ENCODE peak calls at places on chromosomes 7 and 10, in four cellular contexts. M, F, B and X are unnamed samples. For H3K4me1, the result is how much of the 10 kb centered on the place peaks cover.

GRCh38 chr10:112934193-112934592 is 15.9 kb upstream of the TCF7L2 start:
- DNase-seq in M (no peak), F (no peak), B (no peak), X (no peak)

GRCh38 chr10:20622522-20623270 is 274.4 kb downstream of the NEBL start:
- DNase-seq in M (no peak), F (no peak), B (peak), X (no peak)

GRCh38 chr7:104328970-104329825 is 795 bp downstream of the LHFPL3 start:
- DNase-seq in M (no peak), F (no peak), B (no peak), X (no peak)

GRCh38 chr10:84270708-84271107 is 25.9 kb downstream of the RGR start:
- DNase-seq in M (peak), F (no peak), B (no peak), X (no peak)

GRCh38 chr7:129664029-129665012 is 52.8 kb downstream of the NRF1 start:
- DNase-seq in M (peak), F (peak), B (peak), X (no peak)

GRCh38 chr7:50783304-50783703 is 608 bp upstream of the GRB10 start:
- DNase-seq in M (no peak), F (no peak), B (no peak), X (no peak)

GRCh38 chr10:75887981-75888380 is 456.6 kb downstream of the LRMDA start:
- DNase-seq in M (no peak), F (no peak), B (no peak), X (no peak)

GRCh38 chr7:117127585-117128168 is 174.4 kb downstream of the ST7 start:
- DNase-seq in M (peak), F (peak), B (peak), X (peak)

GRCh38 chr10:11661441-11661840 is 50.0 kb upstream of the USP6NL start:
- DNase-seq in M (no peak), F (no peak), B (no peak), X (no peak)

GRCh38 chr7:106313456-106313891 is 28.7 kb upstream of the NAMPT start:
- DNase-seq in M (peak), F (no peak), B (peak), X (no peak)

GRCh38 chr7:40749877-40750276 is 615.1 kb downstream of the SUGCT start:
- DNase-seq in M (no peak), F (no peak), B (peak), X (no peak)

GRCh38 chr10:95214793-95215192 is 20.8 kb downstream of the ACSM6 start:
- DNase-seq in M (no peak), F (no peak), B (peak), X (peak)

GRCh38 chr7:46955526-46955925 is 626.4 kb downstream of the TNS3 start:
- DNase-seq in M (no peak), F (no peak), B (no peak), X (no peak)

GRCh38 chr10:11197854-11198253 is 180.2 kb downstream of the CELF2 start:
- DNase-seq in M (no peak), F (no peak), B (no peak), X (no peak)

GRCh38 chr7:17638727-17639126 is 301.6 kb downstream of the SNX13 start:
- DNase-seq in M (no peak), F (no peak), B (peak), X (no peak)

GRCh38 chr10:99788598-99789259 is 6.3 kb downstream of the ABCC2 start:
- DNase-seq in M (no peak), F (no peak), B (peak), X (peak)

GRCh38 chr10:124253006-124253405 is 159.6 kb upstream of the CHST15 start:
- DNase-seq in M (no peak), F (no peak), B (no peak), X (no peak)

GRCh38 chr7:141430426-141431142 is 120.6 kb upstream of the AGK start:
- DNase-seq in M (no peak), F (peak), B (no peak), X (peak)

GRCh38 chr7:45685619-45686240 is 111.6 kb downstream of the ADCY1 start:
- DNase-seq in M (no peak), F (no peak), B (no peak), X (no peak)

GRCh38 chr10:117892681-117893220 is 154.0 kb downstream of the RAB11FIP2 start:
- DNase-seq in M (no peak), F (no peak), B (no peak), X (no peak)

GRCh38 chr7:29588900-29589696 is 25.5 kb downstream of the PRR15 start:
- DNase-seq in M (peak), F (peak), B (no peak), X (peak)

GRCh38 chr7:154431045-154431444 is 378.8 kb downstream of the DPP6 start:
- DNase-seq in M (no peak), F (no peak), B (no peak), X (no peak)

GRCh38 chr10:103980246-103980906 is 13.4 kb downstream of the SLK start:
- DNase-seq in M (no peak), F (no peak), B (no peak), X (no peak)

GRCh38 chr10:5927306-5927705 is 37.3 kb downstream of the FBH1 start:
- DNase-seq in M (no peak), F (no peak), B (peak), X (no peak)

GRCh38 chr10:69360485-69361302 is 56.0 kb downstream of the TACR2 start:
- DNase-seq in M (peak), F (peak), B (peak), X (peak)

GRCh38 chr7:140056431-140056830 is 6.3 kb downstream of the PARP12 start:
- DNase-seq in M (no peak), F (no peak), B (no peak), X (no peak)

GRCh38 chr7:23356726-23357125 is 57.6 kb downstream of the MALSU1 start:
- DNase-seq in M (no peak), F (no peak), B (no peak), X (no peak)

GRCh38 chr10:29324220-29324831 is 35.5 kb downstream of the LYZL1 start:
- DNase-seq in M (no peak), F (peak), B (peak), X (no peak)

GRCh38 chr7:76077435-76077834 is 29.5 kb downstream of the MDH2 start:
- DNase-seq in M (no peak), F (no peak), B (peak), X (no peak)

GRCh38 chr10:629186-629998 is 60.1 kb downstream of the DIP2C start:
- DNase-seq in M (no peak), F (no peak), B (no peak), X (no peak)

GRCh38 chr7:37732253-37732652 is 48.7 kb downstream of the GPR141 start:
- DNase-seq in M (peak), F (peak), B (no peak), X (peak)

GRCh38 chr7:149021725-149022062 is 6.6 kb downstream of the PDIA4 start:
- DNase-seq in M (no peak), F (no peak), B (no peak), X (no peak)

GRCh38 chr10:1047937-1048336 is 982 bp downstream of the IDI1 start:
- DNase-seq in M (peak), F (no peak), B (no peak), X (peak)

GRCh38 chr10:131280101-131280500 is 31.4 kb downstream of the TCERG1L start:
- DNase-seq in M (no peak), F (peak), B (no peak), X (no peak)

GRCh38 chr10:131277278-131277677 is 34.2 kb downstream of the TCERG1L start:
- DNase-seq in M (no peak), F (no peak), B (no peak), X (no peak)

GRCh38 chr10:131275691-131276090 is 35.8 kb downstream of the TCERG1L start:
- DNase-seq in M (no peak), F (no peak), B (no peak), X (no peak)

GRCh38 chr10:131279516-131279915 is 32.0 kb downstream of the TCERG1L start:
- DNase-seq in M (no peak), F (no peak), B (no peak), X (no peak)

DNA sequence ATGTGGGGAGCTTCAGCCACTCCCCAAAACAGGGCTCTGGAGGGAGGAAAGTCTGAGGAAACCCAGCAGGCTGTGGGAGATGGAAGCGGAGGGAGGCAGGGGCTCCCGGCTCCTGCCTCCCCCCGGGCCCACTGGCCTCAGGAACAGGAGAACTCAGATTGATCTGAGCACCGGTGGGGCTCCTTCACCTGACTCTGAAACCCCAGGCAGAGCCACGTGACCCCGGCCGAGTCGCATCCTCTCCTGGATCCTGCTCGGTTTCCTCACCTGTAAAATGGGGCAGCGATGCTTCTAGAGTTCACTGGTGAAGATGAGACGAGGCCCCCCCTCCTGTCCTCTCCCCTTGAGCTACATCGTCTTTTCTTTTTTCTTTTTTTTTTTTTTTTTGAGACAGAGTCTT is 33.6 kb downstream of the TCERG1L start:
- DNase-seq in M (no peak), F (no peak), B (no peak), X (no peak)
- H3K4me1 ChIP-seq in M (under half), F (under half), B (under half), X (under half)

GRCh38 chr7:108048422-108048821 is 45.5 kb upstream of the LAMB1 start:
- DNase-seq in M (no peak), F (no peak), B (no peak), X (no peak)

GRCh38 chr7:108049962-108050361 is 47.0 kb upstream of the LAMB1 start:
- DNase-seq in M (no peak), F (no peak), B (no peak), X (no peak)

GRCh38 chr7:108045669-108046068 is 42.7 kb upstream of the LAMB1 start:
- DNase-seq in M (no peak), F (no peak), B (peak), X (no peak)

GRCh38 chr7:108046952-108047506 is 44.1 kb upstream of the LAMB1 start:
- DNase-seq in M (no peak), F (no peak), B (no peak), X (no peak)

DNA sequence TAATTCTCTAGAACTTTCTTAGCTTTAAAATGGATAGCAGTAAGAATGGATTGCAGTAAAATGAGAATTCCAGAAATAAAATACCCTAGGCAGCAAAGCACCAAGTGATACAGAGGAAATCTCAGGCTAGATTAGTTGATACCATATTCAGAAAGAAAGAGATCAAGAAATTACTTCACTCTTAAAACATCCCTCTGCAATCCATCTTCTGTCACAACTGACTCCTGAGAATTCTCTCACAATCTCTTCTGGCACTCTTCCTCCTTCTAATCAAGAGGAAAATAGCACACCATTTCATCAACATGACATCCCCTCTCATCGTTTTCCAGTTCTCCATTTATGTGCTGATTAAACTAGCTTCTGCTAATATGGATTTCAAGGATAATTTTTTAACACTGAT is 42.2 kb upstream of the LAMB1 start:
- DNase-seq in M (no peak), F (no peak), B (peak), X (no peak)
- H3K27ac ChIP-seq in M (no peak), F (no peak), B (no peak), X (no peak)

GRCh38 chr7:151085329-151085690 is 965 bp upstream of the AGAP3 start:
- DNase-seq in M (no peak), F (no peak), B (no peak), X (no peak)
- H3K4me1 ChIP-seq in M (under half), F (under half), B (half or more), X (half or more)

GRCh38 chr7:5359344-5359743 is 64.3 kb downstream of the TNRC18 start:
- DNase-seq in M (no peak), F (no peak), B (no peak), X (no peak)

GRCh38 chr7:5361446-5362155 is 62.0 kb downstream of the TNRC18 start:
- DNase-seq in M (no peak), F (no peak), B (no peak), X (no peak)

GRCh38 chr7:5360451-5360850 is 63.2 kb downstream of the TNRC18 start:
- DNase-seq in M (no peak), F (no peak), B (no peak), X (no peak)

GRCh38 chr7:5362466-5362865 is 61.2 kb downstream of the TNRC18 start:
- DNase-seq in M (no peak), F (no peak), B (no peak), X (no peak)

GRCh38 chr7:5360971-5361370 is 62.7 kb downstream of the TNRC18 start:
- DNase-seq in M (no peak), F (no peak), B (no peak), X (no peak)
- H3K27ac ChIP-seq in M (no peak), F (no peak), B (no peak), X (no peak)

GRCh38 chr10:14220026-14220425 is 110.7 kb downstream of the FRMD4A start:
- DNase-seq in M (no peak), F (no peak), B (peak), X (no peak)
- H3K4me1 ChIP-seq in M (under half), F (under half), B (under half), X (under half)

GRCh38 chr10:102767428-102768160 is 23.8 kb downstream of the WBP1L start:
- DNase-seq in M (no peak), F (no peak), B (no peak), X (no peak)
- H3K27ac ChIP-seq in M (no peak), F (no peak), B (no peak), X (peak)

GRCh38 chr7:156027821-156028220 is 215.6 kb upstream of the SHH start:
- DNase-seq in M (no peak), F (no peak), B (no peak), X (no peak)
- H3K4me1 ChIP-seq in M (under half), F (under half), B (under half), X (under half)

GRCh38 chr7:7653568-7654187 is 13.1 kb downstream of the UMAD1 start:
- DNase-seq in M (peak), F (peak), B (no peak), X (no peak)

GRCh38 chr7:7647495-7648036 is 7.0 kb downstream of the UMAD1 start:
- DNase-seq in M (no peak), F (no peak), B (no peak), X (no peak)

GRCh38 chr7:7653140-7653539 is 12.6 kb downstream of the UMAD1 start:
- DNase-seq in M (no peak), F (no peak), B (no peak), X (no peak)

GRCh38 chr7:7651479-7651878 is 10.9 kb downstream of the UMAD1 start:
- DNase-seq in M (no peak), F (no peak), B (no peak), X (no peak)

DNA sequence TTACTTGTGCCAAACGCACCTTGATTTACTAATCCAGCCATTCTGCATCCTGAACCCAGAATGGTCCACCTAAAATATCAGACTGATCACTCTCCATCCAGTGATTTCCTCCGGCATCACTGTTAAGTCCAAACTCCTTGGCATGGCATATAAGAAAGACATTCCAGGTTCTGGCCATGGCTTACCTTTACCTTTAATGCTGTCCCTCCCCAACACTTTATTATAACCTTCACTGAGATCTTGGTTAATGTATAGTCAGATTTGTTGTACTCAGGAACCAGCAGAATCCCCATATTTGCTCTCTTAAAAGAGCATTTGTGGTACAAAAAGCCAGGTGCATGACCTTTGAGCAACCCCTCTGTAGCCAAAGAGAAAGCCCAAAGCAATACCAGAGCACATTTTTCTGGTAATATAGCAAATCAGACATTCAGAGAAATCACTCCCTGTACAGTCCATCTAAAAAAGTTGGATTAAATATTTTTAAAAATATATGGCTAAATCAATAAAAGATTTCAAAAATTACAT is 10.2 kb downstream of the UMAD1 start:
- DNase-seq in M (no peak), F (no peak), B (no peak), X (no peak)
- H3K27ac ChIP-seq in M (no peak), F (no peak), B (no peak), X (no peak)

GRCh38 chr10:30420266-30420665 is 13.7 kb upstream of the MAP3K8 start:
- DNase-seq in M (no peak), F (no peak), B (no peak), X (no peak)
- H3K4me1 ChIP-seq in M (under half), F (under half), B (under half), X (under half)